ENCODE peak calls at places on chromosomes 5 and 9, in five cellular contexts. I, H, A, R and F are unnamed samples.

GRCh38 chr9:107161338-107161737 is 121.7 kb upstream of the RAD23B start:
- DNase-seq in I (no peak), H (no peak), A (no peak), R (no peak), F (no peak)

GRCh38 chr9:74284596-74284995 is 212.5 kb upstream of the RORB start:
- DNase-seq in I (no peak), H (no peak), A (no peak), R (no peak), F (peak)

GRCh38 chr9:137052998-137053943 is 590 bp downstream of the ENTPD2 start:
- DNase-seq in I (no peak), H (no peak), A (no peak), R (no peak), F (no peak)

GRCh38 chr5:108251350-108251749 is 130.5 kb downstream of the FBXL17 start:
- DNase-seq in I (peak), H (no peak), A (no peak), R (peak), F (peak)

GRCh38 chr5:108461628-108462367 is 79.9 kb upstream of the FBXL17 start:
- DNase-seq in I (peak), H (peak), A (no peak), R (peak), F (peak)

GRCh38 chr5:89265511-89266169 is 382.7 kb upstream of the MEF2C start:
- DNase-seq in I (peak), H (peak), A (no peak), R (peak), F (no peak)

GRCh38 chr5:112563169-112563826 is 144.2 kb upstream of the EPB41L4A start:
- DNase-seq in I (no peak), H (no peak), A (no peak), R (no peak), F (no peak)

GRCh38 chr5:153147891-153148623 is 342.4 kb upstream of the GRIA1 start:
- DNase-seq in I (peak), H (peak), A (no peak), R (peak), F (peak)

GRCh38 chr9:101462558-101462957 is 27.0 kb upstream of the ALDOB start:
- DNase-seq in I (peak), H (no peak), A (no peak), R (peak), F (peak)

GRCh38 chr5:73273379-73274050 is 100.5 kb downstream of the TMEM174 start:
- DNase-seq in I (no peak), H (no peak), A (no peak), R (no peak), F (no peak)

GRCh38 chr9:32403567-32403966 is 19.1 kb downstream of the ACO1 start:
- DNase-seq in I (peak), H (no peak), A (no peak), R (no peak), F (no peak)

GRCh38 chr9:117184173-117184572 is 230.7 kb downstream of the ASTN2 start:
- DNase-seq in I (no peak), H (no peak), A (no peak), R (no peak), F (no peak)

GRCh38 chr5:80195837-80196400 is 59.9 kb downstream of the SERINC5 start:
- DNase-seq in I (no peak), H (no peak), A (no peak), R (no peak), F (no peak)

GRCh38 chr5:38809388-38810359 is 36.1 kb upstream of the OSMR start:
- DNase-seq in I (peak), H (peak), A (peak), R (peak), F (peak)

GRCh38 chr5:80885698-80886000 is 74.5 kb upstream of the RASGRF2 start:
- DNase-seq in I (peak), H (no peak), A (no peak), R (no peak), F (no peak)

GRCh38 chr5:73496984-73497457 is 1.2 kb upstream of the BTF3 start:
- DNase-seq in I (peak), H (peak), A (no peak), R (peak), F (peak)

GRCh38 chr5:87302061-87302460 is 34.4 kb downstream of the RASA1 start:
- DNase-seq in I (peak), H (peak), A (no peak), R (peak), F (peak)

GRCh38 chr9:137786511-137786920 is 91.1 kb upstream of the CACNA1B start:
- DNase-seq in I (peak), H (no peak), A (no peak), R (no peak), F (no peak)

GRCh38 chr5:89878140-89878570 is 531.4 kb downstream of the CETN3 start:
- DNase-seq in I (peak), H (peak), A (no peak), R (peak), F (peak)

GRCh38 chr9:17219261-17219660 is 84.4 kb downstream of the CNTLN start:
- DNase-seq in I (peak), H (no peak), A (no peak), R (no peak), F (peak)
- TF ChIP-seq CTCF in I (peak), H (no peak), A (peak), R (peak), F (peak)

DNA sequence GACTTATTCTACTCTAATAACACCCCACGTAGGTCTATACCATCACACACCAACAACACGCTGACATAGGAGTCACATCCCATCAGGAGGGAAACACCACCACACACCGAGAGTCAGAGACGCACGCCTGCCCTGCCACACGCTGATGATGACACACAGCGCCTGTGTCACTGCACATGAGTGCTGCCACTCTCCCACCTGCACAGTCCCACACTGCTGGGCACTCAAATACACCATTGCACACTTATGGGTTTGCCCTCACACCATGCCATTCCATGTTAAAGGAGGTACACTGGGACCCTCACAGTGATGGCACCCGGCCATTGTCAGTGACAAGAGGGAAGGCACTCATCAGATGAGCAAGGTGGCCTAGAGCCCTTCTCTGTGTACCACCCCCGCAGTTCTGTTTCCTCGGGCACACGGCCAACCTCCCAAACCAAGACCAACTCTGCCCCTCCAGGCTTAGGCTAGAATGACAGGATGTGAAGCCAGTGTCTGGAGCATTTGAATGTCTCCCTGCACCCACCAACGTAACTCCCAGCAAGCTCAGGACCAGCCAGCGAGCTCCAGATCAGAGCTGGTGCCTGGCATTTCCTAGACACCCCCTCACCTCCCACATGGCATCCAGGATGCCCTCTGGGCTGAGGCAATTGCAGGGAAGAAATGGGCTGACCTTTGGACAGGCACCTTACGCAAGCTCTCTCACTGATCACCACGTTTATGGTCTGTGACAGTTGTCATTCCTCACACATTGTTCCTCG is 3.6 kb upstream of the CPLX2 start:
- DNase-seq in I (no peak), H (peak), A (no peak), R (no peak), F (peak)
- TF ChIP-seq CTCF in I (no peak), H (peak), A (peak), R (no peak), F (peak)

GRCh38 chr9:17065062-17065461 is 69.8 kb upstream of the CNTLN start:
- DNase-seq in I (peak), H (no peak), A (no peak), R (no peak), F (no peak)

GRCh38 chr9:17059465-17059864 is 75.4 kb upstream of the CNTLN start:
- DNase-seq in I (no peak), H (no peak), A (no peak), R (no peak), F (no peak)

GRCh38 chr9:17064558-17064957 is 70.3 kb upstream of the CNTLN start:
- DNase-seq in I (no peak), H (no peak), A (no peak), R (no peak), F (no peak)

GRCh38 chr9:17060450-17060849 is 74.4 kb upstream of the CNTLN start:
- DNase-seq in I (no peak), H (no peak), A (no peak), R (no peak), F (no peak)

DNA sequence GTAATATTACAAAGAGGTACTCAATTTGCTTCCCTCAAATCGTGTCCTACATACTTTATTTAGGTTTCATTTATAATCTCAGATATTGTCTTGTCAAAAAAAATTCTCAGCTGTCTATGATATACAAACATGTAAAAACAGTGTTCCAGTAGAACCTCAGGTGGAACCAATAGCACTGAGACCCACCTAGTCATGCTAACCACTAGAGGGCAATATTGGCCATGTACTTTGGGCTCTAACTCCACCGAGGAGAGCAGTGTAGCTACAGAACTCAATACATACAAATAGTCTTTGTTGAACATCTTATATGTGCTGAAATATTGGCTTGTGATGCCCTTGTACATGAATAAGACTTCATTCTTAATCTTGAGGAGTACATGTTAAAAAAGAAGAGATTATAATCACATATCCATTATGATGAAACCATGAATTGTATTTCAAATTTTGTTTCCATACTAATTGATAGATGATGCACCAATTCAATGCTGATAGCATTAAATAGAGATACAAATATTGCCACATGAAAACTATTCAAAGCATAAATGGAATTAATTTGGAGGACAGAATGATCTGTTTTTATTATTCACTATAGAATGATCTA is 71.2 kb upstream of the CNTLN start:
- DNase-seq in I (peak), H (peak), A (no peak), R (peak), F (peak)
- TF ChIP-seq CTCF in I (peak), H (peak), A (peak), R (peak), F (peak)

GRCh38 chr9:77291714-77292113 is 114.4 kb downstream of the VPS13A start:
- DNase-seq in I (peak), H (peak), A (no peak), R (no peak), F (peak)
- TF ChIP-seq CTCF in I (peak), H (peak), A (peak), R (peak), F (peak)

DNA sequence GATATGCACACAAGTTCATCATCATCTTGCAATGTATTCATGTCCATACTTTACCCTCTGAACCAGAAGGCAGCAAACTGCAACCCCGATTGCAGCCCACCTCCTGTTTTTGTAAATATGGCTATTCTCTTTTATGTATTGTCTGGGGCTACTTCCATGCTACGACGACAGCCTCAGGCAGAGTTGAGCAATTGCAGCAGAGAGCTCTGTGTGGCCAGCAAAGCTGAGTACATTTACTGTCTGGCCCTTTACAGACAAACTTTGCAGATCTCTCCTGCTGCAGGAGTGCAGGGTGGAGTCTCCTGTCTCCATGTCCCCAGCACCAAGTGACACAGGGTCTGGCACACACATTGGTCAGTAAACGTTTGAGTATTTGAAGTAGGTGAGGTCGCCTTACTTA is 27.0 kb downstream of the PRRC2B start:
- DNase-seq in I (peak), H (peak), A (no peak), R (no peak), F (peak)
- TF ChIP-seq CTCF in I (peak), H (no peak), A (peak), R (peak), F (no peak)

GRCh38 chr5:135745897-135746500 is 88.5 kb upstream of the SLC25A48 start:
- DNase-seq in I (no peak), H (no peak), A (no peak), R (no peak), F (no peak)

GRCh38 chr5:135753990-135754389 is 80.5 kb upstream of the SLC25A48 start:
- DNase-seq in I (no peak), H (no peak), A (no peak), R (no peak), F (no peak)

GRCh38 chr5:135747824-135748223 is 86.6 kb upstream of the SLC25A48 start:
- DNase-seq in I (no peak), H (no peak), A (no peak), R (no peak), F (no peak)

DNA sequence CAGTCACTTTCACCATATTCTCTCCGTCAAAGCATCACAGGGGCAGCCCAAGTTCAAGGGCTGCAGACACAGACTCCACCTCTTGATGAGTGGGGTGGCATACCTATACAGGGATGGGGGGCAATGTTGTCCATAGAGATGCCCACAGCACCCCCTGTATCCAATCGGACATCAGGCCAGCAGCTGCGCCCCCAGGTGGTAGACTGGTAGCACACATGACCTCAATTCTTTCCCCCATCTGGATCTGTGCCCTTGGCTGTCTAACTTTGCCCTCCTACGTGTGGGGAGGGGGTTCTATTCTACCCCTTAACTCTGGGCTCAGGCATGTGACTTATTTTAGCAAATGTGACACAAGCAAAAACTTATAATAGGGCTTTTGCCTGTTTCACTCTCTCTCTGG is 84.0 kb upstream of the SLC25A48 start:
- DNase-seq in I (no peak), H (no peak), A (no peak), R (no peak), F (peak)
- TF ChIP-seq CTCF in I (no peak), H (peak), A (peak), R (no peak), F (peak)

DNA sequence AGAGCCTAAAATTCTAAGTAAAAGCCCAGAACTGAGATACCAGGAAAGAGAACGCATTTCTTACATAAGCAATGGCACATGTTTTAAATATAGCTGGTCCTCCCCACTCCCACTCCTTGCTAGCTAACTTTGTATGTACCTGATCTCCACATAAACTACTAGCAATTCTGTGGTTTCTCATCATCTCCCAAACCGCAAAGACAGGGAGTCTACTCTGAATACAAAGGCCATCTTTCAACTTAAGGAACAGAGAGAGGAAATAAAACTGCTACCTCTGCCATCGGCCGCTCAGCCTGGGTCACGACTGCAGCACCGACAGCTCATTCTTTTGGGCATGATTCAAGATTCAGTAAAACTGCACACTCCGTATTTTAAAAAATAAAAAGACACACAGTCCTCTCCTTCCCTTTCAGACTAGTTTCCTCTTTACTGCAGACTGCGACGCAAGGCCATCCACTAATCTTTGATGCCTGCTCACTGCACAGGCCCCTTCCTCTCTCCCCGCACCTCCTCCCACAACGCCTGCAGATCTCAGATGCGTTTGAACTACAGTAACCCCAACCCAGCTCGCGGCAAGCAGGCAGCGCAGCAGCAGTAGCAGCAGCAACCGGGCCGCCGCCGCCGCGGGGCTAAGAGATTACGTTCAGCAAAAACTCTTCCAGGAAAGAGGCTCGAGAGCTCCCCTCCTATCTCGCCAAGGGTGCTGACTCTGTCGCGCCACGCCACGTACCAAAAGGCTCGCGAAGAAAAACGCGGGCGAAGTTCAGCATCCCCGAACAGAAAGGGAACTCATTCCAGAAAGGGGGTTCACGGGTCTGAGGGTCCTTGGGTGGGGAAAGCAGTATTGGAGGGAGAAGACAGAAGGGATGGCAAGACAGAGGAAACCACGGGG is 1.5 kb downstream of the RNF145 start:
- DNase-seq in I (peak), H (peak), A (peak), R (peak), F (peak)
- TF ChIP-seq CTCF in I (no peak), H (no peak), A (no peak), R (no peak), F (no peak)

GRCh38 chr9:113882636-113883164 is 6.6 kb downstream of the ZNF618 start:
- DNase-seq in I (no peak), H (no peak), A (no peak), R (no peak), F (no peak)
- TF ChIP-seq CTCF in I (no peak), H (no peak), A (no peak), R (no peak), F (no peak)